ENCODE peak calls at places on chromosome 9, in nine cellular contexts. M, R, X, T, P, K, Z, U and F are unnamed samples.

GRCh38 chr9:126522957-126523356 is 90.8 kb upstream of the LMX1B start:
- DNase-seq in M (no peak), R (no peak), X (no peak), T (peak), P (no peak), K (no peak), Z (no peak), U (no peak), F (no peak)

GRCh38 chr9:12426198-12426864 is 266.9 kb upstream of the TYRP1 start:
- DNase-seq in M (no peak), R (peak), X (no peak), T (peak), P (no peak), K (no peak), Z (no peak), U (no peak), F (peak)

GRCh38 chr9:78131969-78132687 is 100.5 kb upstream of the GNAQ start:
- DNase-seq in M (no peak), R (no peak), X (no peak), T (no peak), P (no peak), K (no peak), Z (no peak), U (no peak), F (no peak)

GRCh38 chr9:114028646-114029045 is 49.5 kb downstream of the AMBP start:
- DNase-seq in M (no peak), R (no peak), X (no peak), T (peak), P (no peak), K (no peak), Z (no peak), U (no peak), F (no peak)

GRCh38 chr9:8784813-8785212 is 985.2 kb upstream of the DMAC1 start:
- DNase-seq in M (no peak), R (no peak), X (no peak), T (no peak), P (no peak), K (no peak), Z (no peak), U (no peak), F (no peak)

GRCh38 chr9:114811301-114811700 is 5.5 kb upstream of the TNFSF15 start:
- DNase-seq in M (no peak), R (no peak), X (no peak), T (no peak), P (no peak), K (no peak), Z (no peak), U (peak), F (no peak)

GRCh38 chr9:17018001-17018491 is 116.8 kb upstream of the CNTLN start:
- DNase-seq in M (no peak), R (no peak), X (no peak), T (no peak), P (no peak), K (no peak), Z (no peak), U (no peak), F (no peak)

GRCh38 chr9:126724226-126724625 is 80.6 kb upstream of the ZBTB43 start:
- DNase-seq in M (no peak), R (no peak), X (no peak), T (no peak), P (no peak), K (no peak), Z (no peak), U (no peak), F (no peak)

GRCh38 chr9:134026561-134026960 is 1.3 kb downstream of the BRD3OS start:
- DNase-seq in M (peak), R (no peak), X (peak), T (no peak), P (no peak), K (no peak), Z (no peak), U (no peak), F (no peak)

DNA sequence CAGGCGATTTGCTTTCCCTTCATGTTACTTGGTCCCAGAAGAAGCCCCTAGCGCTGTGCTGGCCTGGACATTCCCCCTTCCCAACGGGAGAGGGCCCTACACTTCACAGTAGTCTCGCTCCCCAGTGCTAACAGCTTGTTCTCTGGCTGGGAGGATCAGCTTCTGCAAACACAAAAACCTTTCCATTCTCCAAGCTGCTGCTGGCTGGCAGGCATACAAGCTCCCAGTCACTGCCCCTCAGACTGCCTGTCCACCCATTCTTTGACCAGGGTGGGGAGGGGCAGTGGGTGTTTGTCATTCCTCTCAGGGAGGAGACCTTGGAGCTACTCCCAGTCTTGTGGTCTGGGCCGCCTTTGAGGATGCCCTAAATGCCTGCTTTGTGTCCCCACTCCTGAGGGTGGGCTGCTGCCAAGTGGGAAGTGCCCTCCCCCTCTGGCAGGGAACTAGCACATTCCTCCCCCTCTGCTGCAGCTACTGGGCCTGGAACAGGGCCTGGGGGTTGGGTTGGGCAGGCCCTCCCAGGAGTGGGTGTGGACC is 20.8 kb downstream of the ENHO start:
- DNase-seq in M (peak), R (peak), X (no peak), T (peak), P (peak), K (no peak), Z (peak), U (no peak), F (no peak)
- TF ChIP-seq CTCF in M (no peak), R (peak), X (peak), T (peak), P (no peak), K (no peak), Z (no peak), U (no peak), F (no peak)

GRCh38 chr9:86355814-86356213 is 1.6 kb upstream of the TUT7 start:
- DNase-seq in M (no peak), R (no peak), X (no peak), T (no peak), P (no peak), K (no peak), Z (no peak), U (peak), F (no peak)

GRCh38 chr9:86354048-86354881 is at the start of gene TUT7:
- DNase-seq in M (peak), R (peak), X (peak), T (peak), P (peak), K (peak), Z (peak), U (peak), F (peak)

GRCh38 chr9:86357091-86357866 is 3.1 kb upstream of the TUT7 start:
- DNase-seq in M (no peak), R (no peak), X (no peak), T (no peak), P (no peak), K (no peak), Z (no peak), U (no peak), F (no peak)

GRCh38 chr9:86353591-86354047 is 591 bp downstream of the TUT7 start:
- DNase-seq in M (peak), R (peak), X (no peak), T (no peak), P (no peak), K (no peak), Z (no peak), U (peak), F (peak)

DNA sequence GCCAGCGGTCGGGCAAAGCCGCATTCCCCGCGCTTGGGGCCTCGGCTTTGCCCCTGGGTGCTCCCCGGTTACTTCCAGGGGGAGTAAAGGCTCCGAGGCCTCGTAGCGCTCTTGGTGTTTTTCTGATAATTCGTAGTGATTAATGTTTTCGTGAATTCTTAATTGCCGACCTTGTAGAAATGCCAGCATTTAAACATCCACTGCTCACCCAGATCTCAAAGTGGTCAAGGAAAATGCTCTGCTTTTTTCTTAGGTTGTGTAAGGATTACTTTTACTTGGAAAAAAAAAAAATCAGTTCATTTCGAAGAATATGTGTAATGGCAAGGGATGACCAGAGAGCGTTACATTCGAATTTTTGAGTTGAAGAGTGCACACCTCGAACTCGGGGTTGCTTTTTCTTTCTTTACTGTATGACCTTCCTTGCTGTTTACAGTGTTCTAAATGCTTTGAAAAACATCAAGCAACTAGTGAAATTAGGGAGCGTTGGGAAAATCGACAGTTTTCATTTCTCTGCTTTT is 731 bp upstream of the TUT7 start:
- DNase-seq in M (no peak), R (no peak), X (no peak), T (no peak), P (no peak), K (no peak), Z (no peak), U (no peak), F (no peak)
- TF ChIP-seq CTCF in M (no peak), R (no peak), X (no peak), T (no peak), P (no peak), K (no peak), Z (no peak), U (no peak), F (no peak)

DNA sequence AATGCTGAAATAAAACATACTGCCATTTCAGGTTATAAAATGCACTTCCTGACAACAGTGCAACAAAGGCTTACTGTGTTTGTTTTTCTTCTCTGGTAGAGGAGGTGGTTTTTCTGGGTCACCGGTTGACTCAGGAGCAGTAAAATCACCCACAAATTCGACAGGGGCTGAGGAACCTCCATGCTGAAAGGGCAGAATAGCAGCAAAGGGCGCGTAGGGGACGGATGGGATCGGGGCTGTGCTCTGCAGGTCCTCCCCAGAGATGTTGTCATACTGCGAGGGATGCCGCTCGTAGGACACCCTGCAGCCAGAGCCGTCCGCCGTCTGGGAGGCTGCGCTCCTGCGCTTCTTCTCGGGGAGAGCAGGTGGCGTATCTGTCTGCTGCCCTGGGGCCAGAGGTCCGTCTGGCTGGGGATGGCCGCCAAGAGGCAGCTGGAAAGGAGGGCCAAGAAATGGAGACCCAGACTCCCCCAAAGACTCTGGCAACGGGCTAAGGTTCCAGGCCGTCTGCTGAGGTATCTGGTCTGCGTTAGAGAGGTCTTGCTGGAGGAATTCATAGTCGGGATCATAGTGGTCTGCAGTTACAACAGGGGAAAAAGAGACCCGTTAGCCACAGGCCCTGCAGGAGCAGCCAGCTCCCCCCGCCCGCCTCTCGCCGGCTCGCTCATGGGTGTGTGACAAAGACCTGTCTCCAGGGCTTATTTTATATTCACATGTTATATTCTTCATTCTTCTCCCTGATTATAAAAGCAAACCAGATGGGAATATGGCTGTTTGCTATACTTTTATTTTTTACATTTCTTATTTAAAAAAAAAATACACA is 80.7 kb downstream of the PRRT1B start:
- DNase-seq in M (no peak), R (no peak), X (no peak), T (no peak), P (no peak), K (no peak), Z (no peak), U (no peak), F (no peak)
- TF ChIP-seq CTCF in M (no peak), R (no peak), X (no peak), T (no peak), P (no peak), K (no peak), Z (no peak), U (no peak), F (no peak)

DNA sequence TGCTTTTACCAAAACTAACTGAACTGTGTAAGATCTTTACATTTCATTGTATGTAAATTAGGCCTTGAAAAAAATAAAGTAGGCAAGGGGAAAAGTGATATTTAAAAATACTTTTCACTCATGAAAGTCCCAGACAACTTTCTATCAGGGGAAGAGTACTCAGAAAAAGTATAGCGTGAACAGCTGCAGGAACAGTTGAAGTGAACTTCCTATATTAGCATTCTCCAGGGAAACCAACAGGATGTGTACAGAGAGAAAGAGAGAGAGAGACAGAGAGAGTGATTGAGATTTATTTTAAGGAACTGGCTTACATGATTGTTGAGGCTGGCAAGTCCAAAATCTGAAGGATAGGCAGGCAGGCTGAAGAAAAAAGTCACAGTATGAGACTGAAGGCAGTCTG is 42.0 kb downstream of the ERMP1 start:
- DNase-seq in M (no peak), R (no peak), X (no peak), T (no peak), P (no peak), K (no peak), Z (no peak), U (no peak), F (no peak)
- TF ChIP-seq CTCF in M (no peak), R (no peak), X (no peak), T (no peak), P (no peak), K (no peak), Z (no peak), U (no peak), F (no peak)

DNA sequence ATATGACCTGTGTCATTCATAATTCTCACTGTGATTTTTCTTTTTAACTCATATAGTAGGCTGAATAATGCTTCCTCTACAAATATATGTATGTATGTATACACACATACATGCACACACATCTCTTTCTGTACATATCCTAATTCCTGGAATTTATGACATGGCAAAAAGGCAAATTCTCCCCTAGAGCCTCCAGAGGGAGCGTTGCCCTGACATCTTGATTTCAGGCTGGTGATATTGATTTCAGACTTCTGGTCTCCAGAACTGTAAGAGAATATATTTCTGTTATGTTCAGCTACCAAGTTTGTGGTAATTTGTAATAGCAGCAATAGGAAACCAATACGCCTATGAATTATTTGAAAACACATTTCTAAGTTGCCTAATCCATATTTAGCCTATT is 166.6 kb upstream of the GAS1 start:
- DNase-seq in M (no peak), R (no peak), X (no peak), T (no peak), P (no peak), K (no peak), Z (no peak), U (no peak), F (no peak)
- TF ChIP-seq CTCF in M (no peak), R (no peak), X (no peak), T (no peak), P (no peak), K (no peak), Z (no peak), U (no peak), F (no peak)

DNA sequence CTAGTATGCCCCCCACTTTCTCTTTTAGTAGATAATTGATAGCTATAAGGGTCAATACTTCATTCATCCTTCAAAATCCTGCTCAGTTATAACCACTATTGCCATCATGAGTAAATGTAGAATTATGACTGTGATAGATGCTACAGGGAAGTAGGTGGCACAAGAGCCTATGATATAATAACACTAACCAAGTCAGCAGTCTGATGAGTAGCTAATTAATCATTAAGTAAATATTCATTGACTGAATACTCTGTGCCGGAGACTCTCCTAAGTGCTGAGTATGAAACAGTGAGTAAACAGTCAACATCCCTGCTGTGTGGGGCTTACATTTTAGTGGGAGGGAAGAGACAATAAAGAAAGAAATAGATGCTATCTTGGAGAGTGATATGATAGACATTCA is 430.3 kb upstream of the ZNF462 start:
- DNase-seq in M (no peak), R (no peak), X (no peak), T (no peak), P (no peak), K (no peak), Z (no peak), U (no peak), F (no peak)
- TF ChIP-seq CTCF in M (no peak), R (no peak), X (no peak), T (no peak), P (no peak), K (no peak), Z (no peak), U (no peak), F (no peak)

GRCh38 chr9:128344931-128345605 is 4.7 kb downstream of the SLC27A4 start:
- DNase-seq in M (no peak), R (no peak), X (no peak), T (peak), P (peak), K (no peak), Z (no peak), U (no peak), F (no peak)
- TF ChIP-seq CTCF in M (no peak), R (no peak), X (no peak), T (peak), P (no peak), K (no peak), Z (no peak), U (no peak), F (no peak)

DNA sequence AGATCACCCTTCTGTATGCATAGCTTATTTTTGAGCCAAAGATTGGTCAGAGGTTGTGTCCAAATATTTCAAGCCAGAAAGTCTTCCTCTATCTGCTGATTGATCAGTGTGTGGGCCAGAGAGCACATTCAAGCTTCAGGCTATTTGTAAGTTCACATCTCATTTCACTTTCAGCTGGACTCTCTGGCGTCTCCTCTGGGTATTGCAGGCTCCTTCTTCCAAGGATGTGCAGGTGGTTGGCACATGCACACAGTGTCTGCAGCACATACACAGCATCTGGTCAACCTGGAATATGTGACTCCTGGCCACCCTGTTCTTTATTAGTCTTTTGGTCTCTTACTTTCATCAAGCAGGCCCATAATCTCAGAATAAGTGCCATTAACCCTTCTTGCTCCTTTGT is 516.1 kb downstream of the ANXA1 start:
- DNase-seq in M (no peak), R (no peak), X (no peak), T (no peak), P (no peak), K (no peak), Z (no peak), U (peak), F (no peak)
- TF ChIP-seq CTCF in M (no peak), R (no peak), X (no peak), T (no peak), P (no peak), K (no peak), Z (no peak), U (no peak), F (no peak)

DNA sequence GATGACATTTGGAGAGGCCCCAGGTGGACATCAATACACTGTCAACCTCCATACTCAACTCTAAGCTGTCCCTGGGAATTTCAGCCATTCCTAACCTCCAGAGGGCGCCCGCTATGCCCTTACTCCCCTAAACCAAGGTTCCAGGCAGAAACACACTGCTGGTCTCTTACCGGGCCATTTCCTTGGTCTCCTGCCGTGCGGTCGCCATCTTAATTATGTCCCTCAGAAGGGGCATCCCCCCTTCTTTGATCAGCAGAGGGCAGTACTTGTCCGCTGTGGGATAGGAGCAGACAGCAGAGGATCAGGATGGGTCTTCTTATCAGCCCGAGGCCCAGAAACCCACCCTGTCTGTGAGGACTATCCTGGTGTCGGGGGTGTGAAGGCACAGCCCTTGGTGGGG is 9.3 kb upstream of the ZDHHC12 start:
- DNase-seq in M (peak), R (peak), X (no peak), T (peak), P (peak), K (peak), Z (peak), U (peak), F (no peak)
- TF ChIP-seq CTCF in M (peak), R (peak), X (peak), T (peak), P (peak), K (no peak), Z (peak), U (peak), F (peak)